ENCODE peak calls at places on chromosomes 3 and 15, in ten cellular contexts. H is LHCN-M2; O is NCI-H1105; N is neuronal stem cell; W is amygdala; M is T-helper 2 cell; I is NCI-H82; B is NB4; V is neural progenitor cell; Y is activated T-helper 1 cell treated with anti-CD3 and anti-CD28 coated beads, Interleukin-2, amount 50 U/mL, for 16 hours. J is an unnamed sample.

GRCh38 chr3:48695113-48695753 is 9.5 kb upstream of the NCKIPSD start:
- DNase-seq in H (peak; percentile 55), O (no peak), N (peak; percentile 59), W (no peak), M (no peak), I (no peak), B (no peak), V (peak; percentile 79), Y (no peak), J (no peak)

GRCh38 chr3:124636863-124637296 is 93.4 kb upstream of the UMPS start:
- DNase-seq in H (no peak), O (no peak), N (no peak), W (no peak), M (no peak), I (no peak), B (no peak), V (no peak), Y (no peak), J (no peak)

GRCh38 chr3:87025636-87026035 is 34.7 kb upstream of the VGLL3 start:
- DNase-seq in H (peak; percentile 56), O (no peak), N (no peak), W (no peak), M (no peak), I (no peak), B (no peak), V (no peak), Y (no peak), J (no peak)

GRCh38 chr3:42300013-42300412 is 34.0 kb upstream of the CCK start:
- DNase-seq in H (peak; percentile 38), O (no peak), N (peak; percentile 61), W (no peak), M (no peak), I (no peak), B (peak; percentile 46), V (peak; percentile 80), Y (no peak), J (peak; percentile 48)

GRCh38 chr3:78728406-78729145 is 1039.2 kb downstream of the ROBO1 start:
- DNase-seq in H (peak; percentile 68), O (peak; percentile 81), N (peak; percentile 15), W (peak; percentile 15), M (no peak), I (peak; percentile 87), B (no peak), V (peak; percentile 57), Y (no peak), J (peak; percentile 59)

GRCh38 chr15:80778964-80779657 is at the start of gene CEMIP:
- DNase-seq in H (peak; percentile 67), O (peak; percentile 49), N (peak; percentile 80), W (peak; percentile 47), M (no peak), I (peak; percentile 78), B (peak; percentile 36), V (peak; percentile 92), Y (no peak), J (peak; percentile 90)

GRCh38 chr3:13451301-13451673 is 28.8 kb upstream of the HDAC11 start:
- DNase-seq in H (peak; percentile 19), O (no peak), N (no peak), W (no peak), M (no peak), I (peak; percentile 69), B (no peak), V (no peak), Y (no peak), J (no peak)

GRCh38 chr15:72365844-72366243 is 10.0 kb downstream of the HEXA start:
- DNase-seq in H (no peak), O (no peak), N (no peak), W (no peak), M (no peak), I (no peak), B (peak; percentile 90), V (no peak), Y (no peak), J (no peak)

GRCh38 chr3:171282041-171282440 is 178.2 kb downstream of the TNIK start:
- DNase-seq in H (peak; percentile 46), O (no peak), N (no peak), W (no peak), M (no peak), I (no peak), B (no peak), V (no peak), Y (no peak), J (no peak)

GRCh38 chr3:71050521-71051258 is 532.8 kb downstream of the FOXP1 start:
- DNase-seq in H (no peak), O (no peak), N (no peak), W (no peak), M (no peak), I (no peak), B (peak; percentile 15), V (no peak), Y (no peak), J (no peak)

GRCh38 chr15:66617137-66618090 is 51.6 kb upstream of the LCTL start:
- DNase-seq in H (peak; percentile 15), O (no peak), N (no peak), W (peak; percentile 31), M (no peak), I (peak; percentile 35), B (peak; percentile 89), V (no peak), Y (no peak), J (no peak)

GRCh38 chr3:64363842-64364241 is 138.6 kb upstream of the PRICKLE2 start:
- DNase-seq in H (no peak), O (no peak), N (no peak), W (no peak), M (no peak), I (no peak), B (no peak), V (no peak), Y (no peak), J (no peak)

GRCh38 chr3:167684389-167684993 is 30.7 kb upstream of the WDR49 start:
- DNase-seq in H (peak; percentile 66), O (peak; percentile 73), N (peak; percentile 59), W (no peak), M (no peak), I (peak; percentile 93), B (peak; percentile 62), V (peak; percentile 78), Y (no peak), J (peak; percentile 44)

GRCh38 chr15:96307856-96308394 is 22.6 kb upstream of the NR2F2 start:
- DNase-seq in H (no peak), O (no peak), N (no peak), W (no peak), M (no peak), I (no peak), B (no peak), V (no peak), Y (no peak), J (no peak)

GRCh38 chr3:157650191-157650590 is 147.0 kb upstream of the VEPH1 start:
- DNase-seq in H (no peak), O (no peak), N (no peak), W (no peak), M (no peak), I (no peak), B (no peak), V (no peak), Y (no peak), J (no peak)

GRCh38 chr3:65927576-65927975 is 111.1 kb downstream of the MAGI1 start:
- DNase-seq in H (no peak), O (peak; percentile 1), N (no peak), W (no peak), M (no peak), I (no peak), B (no peak), V (no peak), Y (no peak), J (no peak)

GRCh38 chr3:188126931-188127330 is 27.0 kb upstream of the LPP start:
- DNase-seq in H (no peak), O (no peak), N (no peak), W (no peak), M (no peak), I (no peak), B (no peak), V (no peak), Y (no peak), J (no peak)

GRCh38 chr3:40717471-40717870 is 192.7 kb downstream of the ZNF621 start:
- DNase-seq in H (no peak), O (no peak), N (no peak), W (no peak), M (no peak), I (no peak), B (no peak), V (no peak), Y (no peak), J (no peak)

GRCh38 chr3:108099203-108099602 is 8.4 kb upstream of the CD47 start:
- DNase-seq in H (peak; percentile 55), O (no peak), N (no peak), W (no peak), M (no peak), I (no peak), B (peak; percentile 71), V (peak; percentile 23), Y (no peak), J (no peak)

GRCh38 chr3:15305366-15305844 is 27.0 kb downstream of the SH3BP5 start:
- DNase-seq in H (no peak), O (no peak), N (no peak), W (no peak), M (no peak), I (peak; percentile 7), B (no peak), V (no peak), Y (no peak), J (peak; percentile 64)

GRCh38 chr3:22245122-22245521 is 494.1 kb upstream of the ZNF385D start:
- DNase-seq in H (peak; percentile 57), O (no peak), N (no peak), W (no peak), M (no peak), I (no peak), B (no peak), V (no peak), Y (no peak), J (no peak)